ENCODE peak calls at places on chromosomes 11 and 22, in four cellular contexts. H, Y, E and Z are unnamed samples.

GRCh38 chr22:19927696-19928095 is 13.9 kb upstream of the COMT start:
- DNase-seq in H (no peak), Y (no peak), E (no peak), Z (no peak)

GRCh38 chr22:31287818-31288495 is 4.3 kb downstream of the PIK3IP1 start:
- DNase-seq in H (no peak), Y (no peak), E (no peak), Z (no peak)

GRCh38 chr11:133078591-133079179 is 453.6 kb downstream of the OPCML start:
- DNase-seq in H (peak), Y (no peak), E (no peak), Z (no peak)

GRCh38 chr22:36384766-36385400 is 2.9 kb downstream of the MYH9 start:
- DNase-seq in H (no peak), Y (no peak), E (peak), Z (no peak)

GRCh38 chr11:44217432-44217831 is 92.5 kb downstream of the ALX4 start:
- DNase-seq in H (no peak), Y (no peak), E (no peak), Z (no peak)

GRCh38 chr22:20429254-20430100 is 8.1 kb downstream of the SCARF2 start:
- DNase-seq in H (no peak), Y (peak), E (peak), Z (peak)

GRCh38 chr11:28384418-28384817 is 276.2 kb downstream of the METTL15 start:
- DNase-seq in H (no peak), Y (no peak), E (no peak), Z (no peak)

GRCh38 chr22:34055525-34056200 is 135.4 kb upstream of the LARGE1 start:
- DNase-seq in H (peak), Y (no peak), E (no peak), Z (no peak)

GRCh38 chr11:126840201-126840886 is 160.2 kb downstream of the KIRREL3 start:
- DNase-seq in H (no peak), Y (no peak), E (no peak), Z (no peak)

GRCh38 chr11:85664561-85665481 is at the start of gene CREBZF:
- DNase-seq in H (peak), Y (peak), E (peak), Z (peak)

GRCh38 chr11:132844956-132845355 is 687.3 kb downstream of the OPCML start:
- DNase-seq in H (no peak), Y (no peak), E (no peak), Z (no peak)

GRCh38 chr22:44068422-44069191 is 44.5 kb downstream of the PARVB start:
- DNase-seq in H (no peak), Y (peak), E (no peak), Z (peak)

DNA sequence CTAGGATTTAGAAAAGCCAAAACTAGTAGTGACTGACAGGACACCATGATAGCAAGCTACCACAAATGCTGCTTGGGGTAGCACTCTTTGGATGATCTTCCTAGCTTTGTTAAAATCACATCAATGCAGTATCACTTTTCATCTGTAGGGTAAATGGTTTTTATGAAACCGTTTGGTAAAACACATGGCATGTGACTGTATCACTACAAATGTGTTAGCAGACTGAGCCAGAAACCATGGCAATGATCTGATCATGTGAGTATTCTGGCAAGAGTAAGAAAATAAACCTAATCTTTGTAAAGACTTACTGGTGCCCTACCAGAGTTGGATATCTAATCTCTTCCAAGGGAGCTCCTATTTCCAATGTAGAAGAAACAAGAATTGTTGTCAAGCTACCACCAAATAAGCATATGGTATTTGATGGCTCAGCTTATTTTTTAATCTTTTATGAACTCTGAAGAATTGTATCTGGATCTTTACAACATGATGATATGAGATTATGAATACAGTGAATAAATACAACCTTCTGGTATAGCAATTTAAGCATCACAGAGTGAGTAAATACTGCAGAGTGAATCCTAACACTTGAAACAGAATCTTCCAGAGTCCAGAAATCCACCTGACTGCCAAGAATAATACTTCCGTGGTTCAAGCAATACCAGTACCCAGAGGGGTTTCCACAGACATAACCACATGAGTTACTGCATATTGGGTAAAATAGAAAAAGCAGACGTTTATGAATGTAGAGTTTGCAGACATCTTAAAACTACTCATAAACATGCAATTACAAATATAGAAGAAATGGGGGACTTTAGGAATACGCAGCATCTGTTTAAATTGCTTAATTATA is 238.9 kb downstream of the TTC28 start:
- DNase-seq in H (no peak), Y (no peak), E (no peak), Z (no peak)
- TF ChIP-seq CTCF in H (no peak), Y (no peak), E (no peak), Z (no peak)

GRCh38 chr11:129374081-129374992 is 1.3 kb upstream of the BARX2 start:
- DNase-seq in H (no peak), Y (no peak), E (no peak), Z (no peak)

GRCh38 chr11:129375731-129376657 is at the start of gene BARX2:
- DNase-seq in H (no peak), Y (no peak), E (no peak), Z (peak)

GRCh38 chr11:129374993-129375721 is 491 bp upstream of the BARX2 start:
- DNase-seq in H (peak), Y (no peak), E (no peak), Z (no peak)

GRCh38 chr11:129372609-129373488 is 2.8 kb upstream of the BARX2 start:
- DNase-seq in H (no peak), Y (no peak), E (no peak), Z (no peak)

DNA sequence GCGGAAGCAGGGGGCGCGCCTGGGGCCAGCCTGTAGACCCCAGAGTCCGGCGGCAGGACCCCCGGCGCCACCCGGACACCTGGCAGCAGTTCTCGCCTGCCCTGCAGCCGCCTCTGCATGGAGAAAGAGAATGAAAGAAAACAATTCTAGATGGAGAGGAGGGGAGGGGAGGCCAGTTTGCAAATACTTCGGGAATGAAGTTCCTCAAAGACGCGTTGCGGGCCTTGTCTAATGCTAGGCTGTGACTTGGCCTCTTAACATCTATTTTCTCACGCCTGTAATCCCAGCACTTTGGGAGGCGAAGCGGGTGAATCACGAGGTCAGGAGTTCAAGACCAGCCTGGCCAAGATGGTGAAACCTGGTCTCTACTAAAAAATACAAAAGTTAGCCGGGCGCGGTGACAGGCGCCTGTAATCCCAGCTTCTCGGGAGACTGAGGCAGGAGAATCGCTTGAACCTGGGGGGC is 2.1 kb upstream of the BARX2 start:
- DNase-seq in H (no peak), Y (no peak), E (no peak), Z (no peak)
- H3K4me3 ChIP-seq in H (peak), Y (peak), E (no peak), Z (no peak)

GRCh38 chr11:118265954-118266353 is 1.9 kb upstream of the MPZL2 start:
- DNase-seq in H (no peak), Y (no peak), E (peak), Z (no peak)

GRCh38 chr11:118267486-118267885 is 3.4 kb upstream of the MPZL2 start:
- DNase-seq in H (no peak), Y (no peak), E (no peak), Z (no peak)

GRCh38 chr11:118264568-118265470 is 722 bp upstream of the MPZL2 start:
- DNase-seq in H (no peak), Y (no peak), E (no peak), Z (no peak)

GRCh38 chr11:118263109-118263508 is 988 bp downstream of the MPZL2 start:
- DNase-seq in H (no peak), Y (no peak), E (no peak), Z (no peak)

DNA sequence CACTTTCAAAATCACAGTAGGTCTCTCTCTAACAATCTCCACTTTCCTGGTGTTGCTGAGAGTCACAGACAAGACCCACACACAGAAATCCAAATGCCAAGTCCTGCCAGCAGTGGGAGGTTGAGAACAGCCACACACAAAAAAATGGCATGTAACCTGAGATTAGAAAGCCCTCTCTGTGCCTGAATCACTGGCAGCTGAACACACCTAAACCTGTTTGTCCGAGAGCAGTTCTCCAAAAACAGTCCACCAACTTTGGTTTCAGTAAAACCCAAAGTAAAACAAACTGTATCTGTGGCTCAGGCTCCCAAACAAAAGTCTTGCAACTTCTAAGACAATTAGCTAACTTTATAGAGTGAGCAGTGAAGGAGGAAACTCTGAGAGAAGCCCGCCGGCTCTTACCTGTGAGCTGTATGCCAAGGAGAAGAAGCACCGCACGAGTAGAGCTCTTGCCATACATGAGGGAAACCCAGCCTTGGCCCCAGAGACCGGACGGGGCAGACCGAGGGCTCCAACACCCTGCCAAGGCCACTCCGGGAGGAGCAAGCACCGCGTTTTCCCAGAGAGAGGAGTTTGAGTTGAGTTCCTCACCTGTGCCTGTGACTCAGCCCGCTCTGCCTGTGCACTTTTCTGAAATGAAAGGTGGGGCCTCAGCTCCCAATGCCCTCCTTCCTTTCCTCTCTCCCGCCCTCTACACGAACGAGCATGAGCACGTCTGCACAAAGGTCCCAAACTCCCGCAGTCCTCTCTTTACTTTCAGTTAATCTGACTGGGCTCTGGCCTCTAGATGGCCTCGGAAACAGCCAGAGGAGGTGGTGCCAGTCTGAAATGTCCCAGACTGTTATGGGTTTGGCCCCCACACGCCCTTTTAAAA is at the start of gene MPZL2:
- DNase-seq in H (no peak), Y (peak), E (peak), Z (no peak)
- TF ChIP-seq POLR2A in H (no peak), Y (no peak), E (peak), Z (no peak)

GRCh38 chr22:37489994-37490393 is 3.8 kb upstream of the MFNG start:
- DNase-seq in H (no peak), Y (no peak), E (no peak), Z (no peak)

GRCh38 chr22:37492428-37493344 is 6.5 kb upstream of the MFNG start:
- DNase-seq in H (peak), Y (no peak), E (no peak), Z (no peak)

GRCh38 chr22:37493979-37494378 is 7.8 kb upstream of the MFNG start:
- DNase-seq in H (no peak), Y (no peak), E (no peak), Z (no peak)

GRCh38 chr22:37491106-37491505 is 4.9 kb upstream of the MFNG start:
- DNase-seq in H (no peak), Y (no peak), E (no peak), Z (no peak)

DNA sequence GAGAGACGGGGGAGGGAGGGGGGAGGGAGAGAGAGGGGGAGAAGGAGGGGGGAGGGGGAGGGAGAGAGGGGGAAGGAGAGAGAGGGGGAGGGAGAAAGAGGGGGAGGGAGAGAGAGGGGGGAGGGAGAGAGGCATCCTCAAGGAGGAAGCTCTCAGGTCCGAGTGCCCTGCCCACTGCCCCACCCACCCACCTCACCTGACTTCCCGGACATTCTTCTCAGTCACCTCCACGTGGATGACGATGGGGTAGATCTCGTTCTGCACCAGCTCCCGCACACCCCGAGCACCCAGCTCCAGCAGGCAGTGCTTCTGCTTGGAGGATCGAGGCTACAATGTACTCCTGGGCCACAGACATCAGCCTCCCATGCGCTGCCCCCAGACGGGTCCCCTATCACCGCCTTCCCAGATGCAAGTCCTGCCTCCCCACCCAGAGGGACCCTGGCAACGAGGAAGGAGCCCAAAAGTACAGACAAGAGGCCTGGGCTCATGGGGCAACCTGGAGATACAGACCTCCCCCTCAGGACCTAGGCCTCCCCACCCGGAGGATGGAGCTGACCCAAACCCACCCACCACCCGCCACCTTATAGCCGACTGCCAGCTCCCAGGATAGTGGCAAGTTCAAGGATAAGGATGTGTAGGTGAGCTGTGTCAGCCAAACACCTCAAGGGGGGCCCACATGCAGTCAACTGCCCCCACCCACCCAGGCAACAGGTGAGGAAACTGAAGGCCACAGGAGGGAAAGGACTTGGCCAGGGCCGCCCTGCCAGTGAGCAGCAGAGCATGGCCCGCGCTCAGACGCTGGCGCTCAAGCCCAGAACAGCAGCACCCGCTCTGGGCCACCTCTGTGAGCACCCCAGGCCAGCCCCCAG is 5.6 kb upstream of the MFNG start:
- DNase-seq in H (no peak), Y (no peak), E (no peak), Z (no peak)
- TF ChIP-seq CTCF in H (no peak), Y (no peak), E (no peak), Z (no peak)

GRCh38 chr11:70397336-70397982 is 870 bp upstream of the CTTN start:
- DNase-seq in H (no peak), Y (no peak), E (no peak), Z (peak)
- H3K4me3 ChIP-seq in H (peak), Y (peak), E (peak), Z (no peak)

GRCh38 chr22:29251981-29252978 is 15.5 kb downstream of the RHBDD3 start:
- DNase-seq in H (no peak), Y (no peak), E (no peak), Z (no peak)
- TF ChIP-seq POLR2A in H (no peak), Y (no peak), E (no peak), Z (no peak)

DNA sequence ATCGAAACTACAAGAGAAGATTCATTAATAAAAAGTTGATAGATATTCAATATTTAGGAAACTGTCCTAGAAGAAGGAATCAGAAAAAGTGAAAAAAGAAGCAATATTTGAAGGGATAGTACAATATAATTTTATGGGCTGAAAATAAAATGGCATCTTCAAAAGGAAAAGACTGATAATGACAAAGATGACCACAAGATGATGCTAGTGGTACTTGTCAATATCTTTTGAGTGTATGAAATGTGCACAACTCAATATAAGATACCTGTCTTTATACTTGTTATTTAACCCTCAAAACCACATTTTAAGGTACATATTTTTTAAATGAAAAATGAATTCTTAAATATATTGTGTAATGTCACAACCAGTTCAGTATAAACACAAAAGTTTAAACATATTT is 1059.6 kb upstream of the RAG2 start:
- DNase-seq in H (no peak), Y (no peak), E (no peak), Z (no peak)
- TF ChIP-seq CTCF in H (no peak), Y (peak), E (no peak), Z (peak)

GRCh38 chr11:72245232-72245816 is 1.3 kb upstream of the PHOX2A start:
- DNase-seq in H (no peak), Y (no peak), E (no peak), Z (no peak)

GRCh38 chr11:72243173-72243566 is 806 bp downstream of the PHOX2A start:
- DNase-seq in H (no peak), Y (no peak), E (no peak), Z (no peak)

GRCh38 chr11:72243567-72244316 is at the start of gene PHOX2A:
- DNase-seq in H (no peak), Y (no peak), E (no peak), Z (no peak)

GRCh38 chr11:72242141-72242540 is 1.8 kb downstream of the PHOX2A start:
- DNase-seq in H (no peak), Y (no peak), E (no peak), Z (no peak)

GRCh38 chr11:72244317-72245231 is 598 bp upstream of the PHOX2A start:
- DNase-seq in H (no peak), Y (no peak), E (no peak), Z (no peak)
- H3K4me3 ChIP-seq in H (no peak), Y (peak), E (no peak), Z (no peak)